ENCODE peak calls at places on chromosomes 7 and 10, in five cellular contexts. L is small intestine, O is H9, G is AG08395, K is Panc1. C is an unnamed sample.

GRCh38 chr10:107727762-107728317 is 563.3 kb upstream of the SORCS1 start:
- DNase-seq in L (peak), O (no peak), G (no peak), K (no peak), C (no peak)

GRCh38 chr7:30403477-30403876 is 75.1 kb downstream of the NOD1 start:
- DNase-seq in L (no peak), O (no peak), G (no peak), K (no peak), C (no peak)

GRCh38 chr10:122143238-122143841 is 127.8 kb upstream of the BTBD16 start:
- DNase-seq in L (no peak), O (no peak), G (no peak), K (no peak), C (no peak)

GRCh38 chr7:137488038-137488437 is 144.5 kb upstream of the PTN start:
- DNase-seq in L (no peak), O (no peak), G (no peak), K (no peak), C (no peak)

GRCh38 chr7:42065942-42066341 is 171.1 kb downstream of the GLI3 start:
- DNase-seq in L (no peak), O (no peak), G (no peak), K (no peak), C (no peak)

GRCh38 chr7:80623465-80624252 is 14.8 kb upstream of the CD36 start:
- DNase-seq in L (no peak), O (no peak), G (no peak), K (no peak), C (no peak)

GRCh38 chr10:101143354-101143648 is 12.2 kb downstream of the TLX1 start:
- DNase-seq in L (no peak), O (no peak), G (no peak), K (no peak), C (no peak)

GRCh38 chr7:51732951-51733350 is 416.3 kb upstream of the COBL start:
- DNase-seq in L (no peak), O (no peak), G (no peak), K (no peak), C (no peak)

GRCh38 chr10:87873656-87874055 is 10.2 kb downstream of the PTEN start:
- DNase-seq in L (no peak), O (no peak), G (no peak), K (no peak), C (no peak)

GRCh38 chr10:60314306-60314940 is 75.3 kb downstream of the ANK3 start:
- DNase-seq in L (no peak), O (no peak), G (peak), K (no peak), C (no peak)

GRCh38 chr7:151877911-151878835 is 1.3 kb upstream of the PRKAG2 start:
- DNase-seq in L (no peak), O (no peak), G (no peak), K (no peak), C (no peak)

C was measured in lower leg skin.